ENCODE peak calls at places on chromosomes 3 and 15, in six cellular contexts. H is esophagus muscularis mucosa, Y is HCT116, I is upper lobe of left lung, X is transverse colon, V is sigmoid colon. G is an unnamed sample.

GRCh38 chr3:52128118-52128683 is 26.0 kb downstream of the POC1A start:
- DNase-seq in H (no peak), Y (peak; percentile 87), I (no peak), X (no peak), V (no peak), G (peak; percentile 56)

GRCh38 chr3:162217603-162218002 is 721.0 kb downstream of the OTOL1 start:
- DNase-seq in H (no peak), Y (no peak), I (no peak), X (no peak), V (no peak), G (no peak)

GRCh38 chr15:84783493-84784251 is 33.5 kb upstream of the ALPK3 start:
- DNase-seq in H (no peak), Y (no peak), I (peak; percentile 37), X (no peak), V (no peak), G (no peak)

GRCh38 chr3:132256984-132257383 is 60.2 kb upstream of the ACP3 start:
- DNase-seq in H (no peak), Y (peak; percentile 38), I (no peak), X (peak; percentile 16), V (no peak), G (peak; percentile 63)

GRCh38 chr3:66492672-66493071 is 8.2 kb downstream of the LRIG1 start:
- DNase-seq in H (no peak), Y (no peak), I (no peak), X (peak; percentile 76), V (no peak), G (no peak)

GRCh38 chr3:152609891-152610290 is 225.0 kb upstream of the P2RY1 start:
- DNase-seq in H (no peak), Y (no peak), I (no peak), X (no peak), V (no peak), G (no peak)

GRCh38 chr15:73323956-73324355 is 44.8 kb downstream of the HCN4 start:
- DNase-seq in H (no peak), Y (no peak), I (peak; percentile 78), X (no peak), V (peak; percentile 54), G (no peak)

GRCh38 chr3:51585871-51586270 is 47.4 kb downstream of the RAD54L2 start:
- DNase-seq in H (no peak), Y (no peak), I (no peak), X (no peak), V (no peak), G (no peak)

GRCh38 chr15:80508783-80509182 is 104.6 kb downstream of the ARNT2 start:
- DNase-seq in H (peak; percentile 60), Y (no peak), I (no peak), X (no peak), V (no peak), G (no peak)

GRCh38 chr3:173395412-173396181 is 1.9 kb upstream of the NLGN1 start:
- DNase-seq in H (peak; percentile 95), Y (peak; percentile 54), I (peak; percentile 95), X (peak; percentile 75), V (peak; percentile 95), G (peak; percentile 61)

GRCh38 chr3:128316456-128316855 is 150.2 kb downstream of the DNAJB8 start:
- DNase-seq in H (no peak), Y (no peak), I (peak; percentile 64), X (no peak), V (no peak), G (peak; percentile 9)

GRCh38 chr3:194139085-194139976 is 3.4 kb downstream of the HES1 start:
- DNase-seq in H (no peak), Y (no peak), I (peak; percentile 64), X (no peak), V (peak; percentile 83), G (peak; percentile 60)

GRCh38 chr15:76285241-76285825 is 25.9 kb downstream of the ETFA start:
- DNase-seq in H (no peak), Y (no peak), I (no peak), X (no peak), V (no peak), G (peak; percentile 8)

GRCh38 chr3:122519693-122520092 is 5.0 kb upstream of the KPNA1 start:
- DNase-seq in H (no peak), Y (no peak), I (no peak), X (no peak), V (no peak), G (no peak)

GRCh38 chr3:13525827-13526625 is 22.9 kb upstream of the FBLN2 start:
- DNase-seq in H (no peak), Y (no peak), I (peak; percentile 77), X (no peak), V (no peak), G (no peak)

GRCh38 chr15:80567721-80568157 is 127.4 kb upstream of the ABHD17C start:
- DNase-seq in H (no peak), Y (peak; percentile 72), I (no peak), X (peak; percentile 54), V (peak; percentile 67), G (peak; percentile 21)

GRCh38 chr3:153404157-153404556 is 242.1 kb downstream of the RAP2B start:
- DNase-seq in H (no peak), Y (no peak), I (no peak), X (no peak), V (no peak), G (no peak)

GRCh38 chr3:8607285-8608040 is 37.1 kb downstream of the SSUH2 start:
- DNase-seq in H (no peak), Y (peak; percentile 15), I (no peak), X (no peak), V (no peak), G (peak; percentile 11)

GRCh38 chr15:75044258-75044878 is 21.0 kb downstream of the PPCDC start:
- DNase-seq in H (no peak), Y (no peak), I (no peak), X (no peak), V (no peak), G (no peak)

GRCh38 chr15:75045332-75046015 is 22.1 kb downstream of the PPCDC start:
- DNase-seq in H (no peak), Y (no peak), I (no peak), X (no peak), V (no peak), G (no peak)

GRCh38 chr15:75038948-75039533 is 15.7 kb downstream of the PPCDC start:
- DNase-seq in H (no peak), Y (no peak), I (no peak), X (no peak), V (no peak), G (peak; percentile 15)

GRCh38 chr15:75042730-75043508 is 19.5 kb downstream of the PPCDC start:
- DNase-seq in H (peak; percentile 93), Y (peak; percentile 43), I (peak; percentile 94), X (peak; percentile 91), V (peak; percentile 84), G (peak; percentile 90)

DNA sequence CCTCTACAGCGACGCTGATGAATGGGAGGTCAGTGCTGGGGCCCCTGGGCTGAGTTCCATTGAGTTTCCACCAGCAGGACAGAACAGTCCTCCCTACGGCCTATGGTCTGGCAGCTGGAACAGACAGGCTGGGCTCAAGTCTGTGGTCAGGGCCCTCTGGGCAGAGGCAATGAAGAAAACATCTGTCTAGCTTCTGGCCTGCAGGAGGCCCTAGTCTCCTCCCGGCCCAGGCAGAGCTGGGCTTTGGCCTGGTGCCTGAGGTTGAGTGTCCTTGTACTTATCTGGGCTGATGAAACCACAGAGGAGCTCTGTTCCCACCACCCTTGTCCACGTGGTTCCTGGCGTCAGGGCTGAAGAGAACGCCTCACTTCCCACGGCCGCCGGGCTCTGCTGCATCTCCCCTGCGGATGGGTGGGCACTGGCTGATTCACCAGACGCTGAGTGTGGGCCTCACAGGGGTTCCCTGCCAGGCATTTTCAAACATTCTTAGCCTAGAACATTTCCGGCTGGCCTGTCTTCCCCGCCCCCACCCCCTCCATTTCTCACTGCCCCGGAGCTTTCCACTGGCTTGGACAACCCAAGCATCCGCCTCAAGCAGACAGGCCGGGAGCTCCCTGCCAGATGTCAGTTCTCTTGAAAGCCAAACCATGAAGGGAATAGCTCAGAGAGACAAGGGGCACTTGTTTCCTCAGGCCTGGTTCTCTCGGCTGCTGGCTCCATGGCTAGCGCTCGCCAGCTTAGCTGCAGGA is 20.3 kb downstream of the PPCDC start:
- DNase-seq in H (peak; percentile 99), Y (no peak), I (peak; percentile 88), X (peak; percentile 91), V (peak; percentile 98), G (peak; percentile 95)
- TF ChIP-seq POLR2A in H (no peak), Y (no peak), I (peak; percentile 16), X (no peak), V (no peak), G (peak; percentile 52)

DNA sequence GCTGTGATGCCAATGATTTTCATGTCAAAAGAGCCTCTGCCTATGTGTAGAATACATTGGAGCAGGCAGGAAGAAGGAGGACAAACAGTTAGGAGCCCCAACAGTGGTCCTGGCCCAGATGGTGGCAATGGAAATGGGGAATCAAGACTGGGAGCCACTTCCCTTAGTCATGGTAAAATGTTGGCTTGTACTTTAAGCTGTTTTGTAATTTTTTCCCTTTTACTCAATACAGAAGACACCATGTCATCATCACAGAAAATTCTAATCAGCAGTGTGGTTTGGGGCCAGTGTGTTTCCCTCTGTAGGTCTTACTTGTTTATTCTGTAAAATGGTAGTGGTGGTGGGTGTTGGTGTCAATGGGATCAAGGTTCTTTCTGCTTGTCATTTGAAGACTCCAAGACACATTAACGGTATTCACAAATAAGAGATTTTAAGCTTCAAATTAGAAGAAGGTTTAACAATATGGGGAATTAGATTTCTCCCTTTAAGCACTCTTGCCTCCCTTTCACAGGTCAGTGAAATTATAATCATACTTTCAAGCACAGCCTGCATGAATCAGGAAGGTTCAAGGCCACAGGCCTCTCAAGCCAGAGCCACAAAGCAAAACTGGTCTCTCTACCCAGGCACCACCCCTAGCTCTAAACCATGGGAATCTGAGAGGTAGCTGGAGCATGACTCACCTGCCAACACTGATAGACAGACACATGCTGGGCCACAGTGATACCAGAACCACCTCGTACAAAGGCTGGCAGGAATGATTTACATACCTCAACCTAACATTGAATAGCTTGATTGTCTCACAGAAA is 24.9 kb downstream of the SIAH2 start:
- DNase-seq in H (peak; percentile 70), Y (peak; percentile 42), I (no peak), X (no peak), V (no peak), G (peak; percentile 92)
- TF ChIP-seq POLR2A in H (no peak), Y (no peak), I (no peak), X (no peak), V (no peak), G (peak; percentile 27)

DNA sequence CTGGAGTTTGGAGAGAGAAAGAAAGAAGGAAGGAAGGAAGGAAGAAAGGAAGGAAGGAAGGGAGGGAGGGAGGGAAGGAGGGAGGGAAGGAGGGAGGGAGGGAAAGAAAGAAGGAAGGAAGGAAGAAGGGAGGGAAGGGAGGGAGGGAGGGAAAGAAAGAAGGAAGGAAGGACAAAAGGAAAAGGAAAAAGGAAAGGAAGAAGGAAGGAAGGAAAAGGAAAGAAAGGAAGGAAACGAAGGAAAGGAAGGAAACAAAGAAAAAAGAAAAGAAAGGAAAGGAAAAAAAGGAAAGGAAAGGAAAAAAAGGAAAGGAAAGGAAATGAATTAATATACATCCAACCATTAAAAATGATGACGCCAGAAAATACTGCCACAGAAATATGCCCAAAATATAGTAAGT is 18.7 kb upstream of the OR4F6 start:
- DNase-seq in H (no peak), Y (no peak), I (no peak), X (no peak), V (no peak), G (no peak)
- TF ChIP-seq POLR2A in H (no peak), Y (no peak), I (no peak), X (no peak), V (no peak), G (no peak)

GRCh38 chr3:149751551-149751950 is 738 bp downstream of the COMMD2 start:
- DNase-seq in H (no peak), Y (no peak), I (no peak), X (no peak), V (no peak), G (no peak)

GRCh38 chr3:149752788-149753136 is 473 bp upstream of the COMMD2 start:
- DNase-seq in H (no peak), Y (no peak), I (no peak), X (no peak), V (no peak), G (no peak)

GRCh38 chr3:149753717-149754116 is 1.4 kb upstream of the COMMD2 start:
- DNase-seq in H (no peak), Y (no peak), I (no peak), X (no peak), V (no peak), G (no peak)

GRCh38 chr3:149752051-149752787 is at the start of gene COMMD2:
- DNase-seq in H (peak; percentile 92), Y (peak; percentile 97), I (peak; percentile 94), X (peak; percentile 78), V (peak; percentile 90), G (peak; percentile 93)
- TF ChIP-seq POLR2A in H (no peak), Y (no peak), I (peak; percentile 81), X (peak; percentile 64), V (peak; percentile 58), G (peak; percentile 83)

G was measured in erythroblast.